ENCODE peak calls at places on chromosomes 5 and 9, in seven cellular contexts. B is neural crest cell, C is dorsolateral prefrontal cortex, G is Right ventricle myocardium superior, R is NCI-H2081, U is ACHN, J is H54. A is an unnamed sample.
A peak's percentile ranks its signal among the peaks of the same experiment; 100 is the strongest.

GRCh38 chr5:178413992-178414391 is 176.2 kb downstream of the COL23A1 start:
- DNase-seq in R (no peak), J (no peak), G (no peak), B (no peak), C (no peak), U (no peak), A (no peak)

GRCh38 chr5:5017827-5018559 is 122.1 kb upstream of the ADAMTS16 start:
- DNase-seq in G (no peak), U (peak; percentile 54), R (no peak), J (peak; percentile 77), C (no peak), B (no peak), A (no peak)

GRCh38 chr5:78899922-78900362 is 85.2 kb downstream of the ARSB start:
- DNase-seq in U (peak; percentile 69), R (peak; percentile 27), B (peak; percentile 14), J (peak; percentile 12), G (no peak), C (no peak), A (no peak)

GRCh38 chr5:17665836-17666235 is 31.6 kb downstream of the TAF11L14 start:
- DNase-seq in R (no peak), B (no peak), J (no peak), U (no peak), G (no peak), C (no peak), A (no peak)

GRCh38 chr9:92974696-92975451 is 27.6 kb downstream of the FGD3 start:
- DNase-seq in R (no peak), J (no peak), C (no peak), U (no peak), G (no peak), B (no peak), A (no peak)

GRCh38 chr5:25439025-25439424 is 794.2 kb upstream of the CDH10 start:
- DNase-seq in B (no peak), U (no peak), R (no peak), C (no peak), J (no peak), G (no peak), A (no peak)

GRCh38 chr5:142888469-142889085 is 118.4 kb downstream of the ARHGAP26 start:
- DNase-seq in R (peak; percentile 21), C (peak; percentile 39), G (no peak), J (no peak), B (peak; percentile 25), U (peak; percentile 43), A (peak; percentile 51)

GRCh38 chr5:175836741-175837729 is 34.3 kb upstream of the CPLX2 start:
- DNase-seq in B (no peak), J (no peak), G (no peak), C (peak; percentile 50), R (peak; percentile 97), U (no peak), A (no peak)

GRCh38 chr5:178304761-178305645 is 72.4 kb upstream of the PHYKPL start:
- DNase-seq in B (no peak), J (no peak), G (peak; percentile 26), C (no peak), U (no peak), R (no peak), A (no peak)

GRCh38 chr9:38296853-38297252 is 95.6 kb upstream of the ALDH1B1 start:
- DNase-seq in B (no peak), R (no peak), G (no peak), C (no peak), J (no peak), U (no peak), A (no peak)

GRCh38 chr5:110053205-110053604 is 363.5 kb downstream of the MAN2A1 start:
- DNase-seq in J (no peak), B (no peak), C (no peak), G (no peak), R (no peak), U (no peak), A (no peak)

GRCh38 chr5:143061161-143061945 is 291.2 kb downstream of the ARHGAP26 start:
- DNase-seq in C (no peak), R (no peak), J (peak; percentile 24), G (no peak), B (no peak), U (no peak), A (no peak)

GRCh38 chr5:61245936-61246335 is 83.7 kb upstream of the SMIM15 start:
- DNase-seq in U (no peak), J (peak; percentile 41), R (peak; percentile 82), G (no peak), C (no peak), B (no peak), A (no peak)

GRCh38 chr9:97398999-97399758 is 12.7 kb upstream of the TDRD7 start:
- DNase-seq in B (peak; percentile 73), J (peak; percentile 99), C (no peak), G (peak; percentile 85), R (peak; percentile 9), U (peak; percentile 77), A (peak; percentile 66)

GRCh38 chr9:134396258-134396742 is 70.0 kb downstream of the RXRA start:
- DNase-seq in J (no peak), B (no peak), G (peak; percentile 73), U (no peak), R (no peak), C (no peak), A (no peak)

GRCh38 chr9:79377315-79377855 is 194.4 kb upstream of the TLE4 start:
- DNase-seq in J (no peak), C (no peak), B (no peak), G (no peak), U (no peak), R (no peak), A (no peak)

GRCh38 chr5:10828241-10828640 is 67.2 kb upstream of the DAP start:
- DNase-seq in C (no peak), R (no peak), G (no peak), J (no peak), B (no peak), U (no peak), A (no peak)

GRCh38 chr5:148973455-148973854 is 89.4 kb downstream of the SH3TC2 start:
- DNase-seq in G (no peak), R (no peak), C (no peak), B (no peak), U (no peak), J (no peak), A (no peak)

A was measured in NCI-H526.